ENCODE peak calls at places on chromosomes 1 and 21, in nine cellular contexts. One of them, this sample, is unnamed. For H3K4me1 and H3K9me3, the result is how much of the 10 kb centered on the place peaks cover.

GRCh38 chr21:44450999-44451398 is 4.3 kb upstream of the LRRC3 start:
- DNase-seq in colonic mucosa: no peak
- DNase-seq in cardiac muscle cell: no peak
- DNase-seq in mammary epithelial cell: no peak
- DNase-seq in heart right ventricle: no peak
- DNase-seq in breast epithelium: peak
- DNase-seq in endothelial cell of umbilical vein: no peak
- DNase-seq in astrocyte: no peak
- DNase-seq in pancreas: no peak
- DNase-seq in this sample: no peak

GRCh38 chr1:237901284-237901870 is 10.7 kb upstream of the ZP4 start:
- DNase-seq in colonic mucosa: no peak
- DNase-seq in cardiac muscle cell: peak
- DNase-seq in mammary epithelial cell: peak
- DNase-seq in heart right ventricle: no peak
- DNase-seq in breast epithelium: no peak
- DNase-seq in endothelial cell of umbilical vein: no peak
- DNase-seq in astrocyte: peak
- DNase-seq in pancreas: peak
- DNase-seq in this sample: peak

GRCh38 chr1:212656730-212657129 is 42.9 kb downstream of the BATF3 start:
- DNase-seq in colonic mucosa: no peak
- DNase-seq in cardiac muscle cell: no peak
- DNase-seq in mammary epithelial cell: peak
- DNase-seq in heart right ventricle: no peak
- DNase-seq in breast epithelium: no peak
- DNase-seq in endothelial cell of umbilical vein: no peak
- DNase-seq in astrocyte: no peak
- DNase-seq in pancreas: no peak
- DNase-seq in this sample: no peak

GRCh38 chr1:246219508-246220030 is 287.5 kb downstream of the SMYD3 start:
- DNase-seq in colonic mucosa: no peak
- DNase-seq in cardiac muscle cell: peak
- DNase-seq in mammary epithelial cell: peak
- DNase-seq in heart right ventricle: no peak
- DNase-seq in breast epithelium: no peak
- DNase-seq in endothelial cell of umbilical vein: no peak
- DNase-seq in astrocyte: peak
- DNase-seq in pancreas: no peak
- DNase-seq in this sample: peak

GRCh38 chr1:160837558-160838205 is 25.0 kb downstream of the CD244 start:
- DNase-seq in colonic mucosa: no peak
- DNase-seq in cardiac muscle cell: peak
- DNase-seq in mammary epithelial cell: peak
- DNase-seq in heart right ventricle: no peak
- DNase-seq in breast epithelium: no peak
- DNase-seq in endothelial cell of umbilical vein: no peak
- DNase-seq in astrocyte: peak
- DNase-seq in pancreas: no peak
- DNase-seq in this sample: peak

GRCh38 chr1:94646786-94647555 is 105.4 kb upstream of the F3 start:
- DNase-seq in colonic mucosa: no peak
- DNase-seq in cardiac muscle cell: peak
- DNase-seq in mammary epithelial cell: peak
- DNase-seq in heart right ventricle: no peak
- DNase-seq in breast epithelium: no peak
- DNase-seq in endothelial cell of umbilical vein: no peak
- DNase-seq in astrocyte: peak
- DNase-seq in pancreas: no peak
- DNase-seq in this sample: no peak

GRCh38 chr1:112298558-112298957 is 97.5 kb upstream of the CTTNBP2NL start:
- DNase-seq in colonic mucosa: peak
- DNase-seq in cardiac muscle cell: peak
- DNase-seq in mammary epithelial cell: peak
- DNase-seq in heart right ventricle: no peak
- DNase-seq in breast epithelium: no peak
- DNase-seq in endothelial cell of umbilical vein: peak
- DNase-seq in astrocyte: no peak
- DNase-seq in pancreas: peak
- DNase-seq in this sample: peak

GRCh38 chr1:206685256-206685748 is 597 bp downstream of the MAPKAPK2 start:
- DNase-seq in colonic mucosa: no peak
- DNase-seq in cardiac muscle cell: no peak
- DNase-seq in mammary epithelial cell: no peak
- DNase-seq in heart right ventricle: no peak
- DNase-seq in breast epithelium: no peak
- DNase-seq in endothelial cell of umbilical vein: peak
- DNase-seq in astrocyte: no peak
- DNase-seq in pancreas: peak
- DNase-seq in this sample: peak

GRCh38 chr21:26846036-26846931 is 1.1 kb upstream of the ADAMTS1 start:
- DNase-seq in colonic mucosa: peak
- DNase-seq in cardiac muscle cell: peak
- DNase-seq in mammary epithelial cell: peak
- DNase-seq in heart right ventricle: peak
- DNase-seq in breast epithelium: peak
- DNase-seq in endothelial cell of umbilical vein: peak
- DNase-seq in astrocyte: peak
- DNase-seq in pancreas: peak
- DNase-seq in this sample: no peak

GRCh38 chr1:66244429-66244828 is 289.5 kb upstream of the SGIP1 start:
- DNase-seq in colonic mucosa: no peak
- DNase-seq in cardiac muscle cell: no peak
- DNase-seq in mammary epithelial cell: peak
- DNase-seq in heart right ventricle: no peak
- DNase-seq in breast epithelium: no peak
- DNase-seq in endothelial cell of umbilical vein: no peak
- DNase-seq in astrocyte: no peak
- DNase-seq in pancreas: no peak
- DNase-seq in this sample: peak

GRCh38 chr1:29655945-29656866 is 419.9 kb downstream of the PTPRU start:
- DNase-seq in colonic mucosa: peak
- DNase-seq in cardiac muscle cell: peak
- DNase-seq in mammary epithelial cell: no peak
- DNase-seq in heart right ventricle: peak
- DNase-seq in breast epithelium: no peak
- DNase-seq in endothelial cell of umbilical vein: no peak
- DNase-seq in astrocyte: no peak
- DNase-seq in pancreas: peak
- DNase-seq in this sample: peak

GRCh38 chr1:204729516-204729915 is 44.0 kb upstream of the LRRN2 start:
- DNase-seq in colonic mucosa: no peak
- DNase-seq in cardiac muscle cell: no peak
- DNase-seq in mammary epithelial cell: no peak
- DNase-seq in heart right ventricle: no peak
- DNase-seq in breast epithelium: no peak
- DNase-seq in endothelial cell of umbilical vein: no peak
- DNase-seq in astrocyte: no peak
- DNase-seq in pancreas: no peak
- DNase-seq in this sample: no peak

GRCh38 chr1:29197590-29197924 is 15.9 kb upstream of the SRSF4 start:
- DNase-seq in colonic mucosa: peak
- DNase-seq in cardiac muscle cell: peak
- DNase-seq in mammary epithelial cell: peak
- DNase-seq in heart right ventricle: no peak
- DNase-seq in breast epithelium: no peak
- DNase-seq in endothelial cell of umbilical vein: peak
- DNase-seq in astrocyte: no peak
- DNase-seq in pancreas: no peak
- DNase-seq in this sample: peak

GRCh38 chr1:205344010-205344808 is 12.5 kb downstream of the KLHDC8A start:
- DNase-seq in colonic mucosa: peak
- DNase-seq in cardiac muscle cell: no peak
- DNase-seq in mammary epithelial cell: no peak
- DNase-seq in heart right ventricle: no peak
- DNase-seq in breast epithelium: no peak
- DNase-seq in endothelial cell of umbilical vein: no peak
- DNase-seq in astrocyte: no peak
- DNase-seq in pancreas: no peak
- DNase-seq in this sample: no peak

GRCh38 chr1:37673920-37674319 is 18.4 kb upstream of the CDCA8 start:
- DNase-seq in colonic mucosa: peak
- DNase-seq in cardiac muscle cell: no peak
- DNase-seq in mammary epithelial cell: no peak
- DNase-seq in heart right ventricle: no peak
- DNase-seq in breast epithelium: no peak
- DNase-seq in endothelial cell of umbilical vein: no peak
- DNase-seq in astrocyte: no peak
- DNase-seq in pancreas: no peak
- DNase-seq in this sample: no peak

GRCh38 chr1:87916965-87917364 is 588.3 kb downstream of the LMO4 start:
- DNase-seq in colonic mucosa: no peak
- DNase-seq in cardiac muscle cell: peak
- DNase-seq in mammary epithelial cell: no peak
- DNase-seq in heart right ventricle: no peak
- DNase-seq in breast epithelium: no peak
- DNase-seq in endothelial cell of umbilical vein: no peak
- DNase-seq in astrocyte: peak
- DNase-seq in pancreas: no peak
- DNase-seq in this sample: no peak

GRCh38 chr1:30891223-30891552 is 17.4 kb downstream of the SDC3 start:
- DNase-seq in colonic mucosa: no peak
- DNase-seq in cardiac muscle cell: no peak
- DNase-seq in mammary epithelial cell: no peak
- DNase-seq in heart right ventricle: no peak
- DNase-seq in breast epithelium: no peak
- DNase-seq in endothelial cell of umbilical vein: no peak
- DNase-seq in astrocyte: no peak
- DNase-seq in pancreas: no peak
- DNase-seq in this sample: no peak
- H3K4me1 ChIP-seq in colonic mucosa: under half
- H3K4me1 ChIP-seq in cardiac muscle cell: half or more
- H3K4me1 ChIP-seq in mammary epithelial cell: under half
- H3K4me1 ChIP-seq in heart right ventricle: half or more
- H3K4me1 ChIP-seq in breast epithelium: under half
- H3K4me1 ChIP-seq in endothelial cell of umbilical vein: under half
- H3K4me1 ChIP-seq in astrocyte: under half
- H3K4me1 ChIP-seq in pancreas: under half
- H3K4me1 ChIP-seq in this sample: under half

DNA sequence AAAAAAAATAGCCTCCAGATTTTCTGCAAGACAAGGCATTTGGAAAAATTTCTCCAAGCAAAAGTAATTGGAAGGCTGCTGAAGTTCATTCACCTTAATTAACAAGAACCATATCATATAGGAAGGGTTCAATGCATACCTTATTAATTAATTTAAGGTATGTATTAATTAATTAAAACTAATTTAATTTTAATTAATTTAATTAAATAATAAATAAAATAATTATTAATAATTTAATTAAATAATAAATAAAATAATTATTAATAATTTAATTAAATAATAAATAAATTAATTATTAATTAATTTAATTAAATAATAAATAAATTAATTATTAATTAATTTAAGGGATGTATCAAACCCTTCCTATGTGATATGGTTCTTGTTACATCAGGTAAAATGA is 7.9 kb downstream of the OR2L13 start:
- DNase-seq in colonic mucosa: no peak
- DNase-seq in cardiac muscle cell: no peak
- DNase-seq in mammary epithelial cell: no peak
- DNase-seq in heart right ventricle: no peak
- DNase-seq in breast epithelium: no peak
- DNase-seq in endothelial cell of umbilical vein: no peak
- DNase-seq in astrocyte: no peak
- DNase-seq in pancreas: no peak
- DNase-seq in this sample: no peak
- H3K9me3 ChIP-seq in colonic mucosa: under half
- H3K9me3 ChIP-seq in cardiac muscle cell: under half
- H3K9me3 ChIP-seq in mammary epithelial cell: under half
- H3K9me3 ChIP-seq in heart right ventricle: under half
- H3K9me3 ChIP-seq in breast epithelium: under half
- H3K9me3 ChIP-seq in endothelial cell of umbilical vein: under half
- H3K9me3 ChIP-seq in astrocyte: under half
- H3K9me3 ChIP-seq in pancreas: under half
- H3K9me3 ChIP-seq in this sample: under half

DNA sequence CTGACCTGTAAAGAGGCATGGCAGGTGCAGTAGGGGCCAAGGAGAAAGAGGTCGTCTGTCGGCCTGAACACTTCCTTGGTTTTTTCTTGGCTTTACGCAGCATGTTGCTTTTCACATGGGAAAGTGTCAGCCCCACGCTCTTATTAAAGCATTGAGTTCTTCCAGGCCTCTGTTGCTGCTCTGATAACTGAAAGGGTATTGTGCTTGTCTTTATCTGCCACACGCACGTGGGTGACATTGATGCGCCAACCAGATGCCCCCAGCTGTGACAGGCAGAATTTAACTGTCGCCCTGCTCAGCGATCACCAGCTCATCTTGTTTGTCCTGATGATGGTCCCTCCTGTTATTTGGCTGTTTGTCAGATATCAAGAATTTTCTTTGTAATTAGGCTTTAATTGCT is 76.5 kb downstream of the GALNT2 start:
- DNase-seq in colonic mucosa: no peak
- DNase-seq in cardiac muscle cell: no peak
- DNase-seq in mammary epithelial cell: no peak
- DNase-seq in heart right ventricle: no peak
- DNase-seq in breast epithelium: no peak
- DNase-seq in endothelial cell of umbilical vein: no peak
- DNase-seq in astrocyte: no peak
- DNase-seq in pancreas: no peak
- DNase-seq in this sample: no peak
- H3K4me1 ChIP-seq in colonic mucosa: under half
- H3K4me1 ChIP-seq in cardiac muscle cell: half or more
- H3K4me1 ChIP-seq in mammary epithelial cell: under half
- H3K4me1 ChIP-seq in heart right ventricle: half or more
- H3K4me1 ChIP-seq in breast epithelium: under half
- H3K4me1 ChIP-seq in endothelial cell of umbilical vein: under half
- H3K4me1 ChIP-seq in astrocyte: under half
- H3K4me1 ChIP-seq in pancreas: half or more
- H3K4me1 ChIP-seq in this sample: under half

GRCh38 chr1:90957497-90957896 is 64.3 kb downstream of the ZNF644 start:
- DNase-seq in colonic mucosa: no peak
- DNase-seq in cardiac muscle cell: no peak
- DNase-seq in mammary epithelial cell: no peak
- DNase-seq in heart right ventricle: no peak
- DNase-seq in breast epithelium: no peak
- DNase-seq in endothelial cell of umbilical vein: peak
- DNase-seq in astrocyte: no peak
- DNase-seq in pancreas: no peak
- DNase-seq in this sample: no peak

GRCh38 chr1:90951009-90951408 is 70.8 kb downstream of the ZNF644 start:
- DNase-seq in colonic mucosa: no peak
- DNase-seq in cardiac muscle cell: no peak
- DNase-seq in mammary epithelial cell: no peak
- DNase-seq in heart right ventricle: no peak
- DNase-seq in breast epithelium: no peak
- DNase-seq in endothelial cell of umbilical vein: no peak
- DNase-seq in astrocyte: no peak
- DNase-seq in pancreas: no peak
- DNase-seq in this sample: no peak

GRCh38 chr1:90952906-90953305 is 68.9 kb downstream of the ZNF644 start:
- DNase-seq in colonic mucosa: no peak
- DNase-seq in cardiac muscle cell: no peak
- DNase-seq in mammary epithelial cell: no peak
- DNase-seq in heart right ventricle: no peak
- DNase-seq in breast epithelium: no peak
- DNase-seq in endothelial cell of umbilical vein: no peak
- DNase-seq in astrocyte: no peak
- DNase-seq in pancreas: no peak
- DNase-seq in this sample: no peak

GRCh38 chr1:90959352-90960206 is 62.3 kb downstream of the ZNF644 start:
- DNase-seq in colonic mucosa: no peak
- DNase-seq in cardiac muscle cell: peak
- DNase-seq in mammary epithelial cell: peak
- DNase-seq in heart right ventricle: no peak
- DNase-seq in breast epithelium: no peak
- DNase-seq in endothelial cell of umbilical vein: no peak
- DNase-seq in astrocyte: peak
- DNase-seq in pancreas: no peak
- DNase-seq in this sample: no peak

GRCh38 chr1:90955769-90956168 is 66.1 kb downstream of the ZNF644 start:
- DNase-seq in colonic mucosa: no peak
- DNase-seq in cardiac muscle cell: no peak
- DNase-seq in mammary epithelial cell: peak
- DNase-seq in heart right ventricle: no peak
- DNase-seq in breast epithelium: no peak
- DNase-seq in endothelial cell of umbilical vein: no peak
- DNase-seq in astrocyte: no peak
- DNase-seq in pancreas: no peak
- DNase-seq in this sample: no peak
- H3K9me3 ChIP-seq in colonic mucosa: under half
- H3K9me3 ChIP-seq in cardiac muscle cell: under half
- H3K9me3 ChIP-seq in mammary epithelial cell: under half
- H3K9me3 ChIP-seq in heart right ventricle: under half
- H3K9me3 ChIP-seq in breast epithelium: under half
- H3K9me3 ChIP-seq in endothelial cell of umbilical vein: under half
- H3K9me3 ChIP-seq in astrocyte: under half
- H3K9me3 ChIP-seq in pancreas: under half
- H3K9me3 ChIP-seq in this sample: under half